ENCODE peak calls at places on chromosomes 7 and 10, in ten cellular contexts. Z is heart right ventricle, K is aorta, M is left ventricle myocardium inferior, J is cardiac muscle cell, L is fibroblast of lung, Y is thoracic aorta, D is uterus, A is hepatocyte, F is lower lobe of right lung. S is an unnamed sample. For H3K4me1 and H3K27me3, the result is how much of the 10 kb centered on the place peaks cover.

GRCh38 chr10:128553755-128554154 is 427.5 kb upstream of the MKI67 start:
- DNase-seq in A (no peak), M (no peak), F (no peak), Z (no peak), K (no peak), D (no peak), L (no peak), J (no peak), Y (no peak), S (no peak)

GRCh38 chr7:138338361-138338760 is 121.7 kb upstream of the TRIM24 start:
- DNase-seq in A (no peak), M (peak), Z (peak), F (no peak), L (peak), J (no peak), D (peak), K (no peak), Y (no peak), S (peak)

GRCh38 chr10:97138777-97139317 is 46.9 kb downstream of the SLIT1 start:
- DNase-seq in K (no peak), Z (peak), F (no peak), L (no peak), J (peak), A (no peak), Y (no peak), M (peak), D (no peak), S (no peak)

GRCh38 chr7:41881313-41882130 is 178.6 kb upstream of the INHBA start:
- DNase-seq in J (no peak), F (peak), L (peak), K (peak), M (no peak), D (no peak), Y (no peak), A (no peak), Z (peak), S (no peak)

GRCh38 chr10:44341901-44342300 is 43.0 kb downstream of the CXCL12 start:
- DNase-seq in D (no peak), J (no peak), Y (no peak), A (no peak), K (no peak), F (no peak), M (no peak), Z (no peak), L (no peak), S (no peak)

GRCh38 chr10:71700735-71701368 is 18.7 kb downstream of the C10orf105 start:
- DNase-seq in M (no peak), Z (no peak), K (no peak), F (no peak), J (peak), D (no peak), A (no peak), Y (no peak), L (no peak), S (no peak)

GRCh38 chr10:91127341-91128082 is 93.0 kb upstream of the PCGF5 start:
- DNase-seq in K (no peak), F (no peak), A (no peak), L (no peak), J (peak), Z (no peak), Y (no peak), M (no peak), D (no peak), S (no peak)

GRCh38 chr10:43408710-43409384 is at the start of gene HNRNPF:
- DNase-seq in J (peak), M (peak), D (peak), Y (peak), A (peak), K (peak), Z (peak), L (peak), F (peak), S (peak)

GRCh38 chr10:116722736-116723427 is 19.5 kb downstream of the HSPA12A start:
- DNase-seq in L (no peak), J (no peak), F (no peak), D (no peak), K (no peak), Y (no peak), A (no peak), M (no peak), Z (no peak), S (no peak)

GRCh38 chr10:61760943-61761824 is 98.5 kb downstream of the CABCOCO1 start:
- DNase-seq in L (peak), K (no peak), Z (no peak), J (no peak), F (no peak), Y (no peak), D (no peak), A (peak), M (no peak), S (no peak)

GRCh38 chr7:36185732-36186131 is 32.7 kb downstream of the EEPD1 start:
- DNase-seq in F (no peak), Y (no peak), D (no peak), Z (no peak), A (no peak), J (no peak), K (no peak), L (no peak), M (no peak), S (no peak)

GRCh38 chr7:37738338-37738737 is 54.8 kb downstream of the GPR141 start:
- DNase-seq in J (no peak), K (no peak), F (no peak), Y (no peak), L (no peak), A (no peak), M (no peak), Z (no peak), D (no peak), S (no peak)

GRCh38 chr7:155169081-155169480 is 99.0 kb downstream of the HTR5A start:
- DNase-seq in L (no peak), A (no peak), Y (no peak), J (no peak), F (no peak), K (no peak), D (no peak), M (no peak), Z (no peak), S (no peak)

GRCh38 chr10:33265621-33266020 is 68.8 kb downstream of the NRP1 start:
- DNase-seq in L (no peak), Y (no peak), F (no peak), Z (no peak), D (no peak), A (no peak), J (no peak), M (no peak), K (no peak), S (no peak)

GRCh38 chr7:40348126-40348728 is 213.4 kb downstream of the SUGCT start:
- DNase-seq in J (no peak), M (no peak), Z (no peak), D (no peak), Y (no peak), F (no peak), L (peak), A (no peak), K (no peak), S (no peak)

GRCh38 chr7:1505731-1506550 is 1.8 kb upstream of the INTS1 start:
- DNase-seq in M (no peak), L (no peak), F (no peak), D (no peak), A (no peak), J (no peak), Y (no peak), K (peak), Z (no peak), S (peak)

DNA sequence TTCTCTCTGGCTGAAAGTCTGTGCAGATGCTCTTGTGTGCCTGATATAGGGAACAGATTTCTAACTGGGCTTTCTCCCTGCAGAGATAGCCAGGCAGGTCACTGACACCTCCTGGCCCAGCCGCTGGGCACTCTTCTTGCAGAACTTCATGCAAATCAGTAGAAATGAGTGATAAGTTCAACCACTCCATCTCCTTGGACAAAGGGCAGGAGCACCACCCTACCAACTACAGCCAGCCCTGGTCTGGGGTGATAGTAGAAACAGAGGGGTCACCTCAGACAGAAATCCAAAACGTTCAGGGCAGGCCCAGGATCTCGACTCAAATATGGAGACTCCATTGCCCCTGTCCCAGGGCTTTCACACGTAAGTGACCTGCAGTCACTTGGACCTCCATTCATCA is 917.8 kb upstream of the ZNF722 start:
- DNase-seq in M (no peak), K (no peak), L (no peak), Y (no peak), D (no peak), Z (no peak), J (no peak), A (no peak), F (no peak), S (no peak)
- H3K4me1 ChIP-seq in M (under half), K (under half), L (under half), Y (under half), D (under half), Z (under half), J (under half), A (under half), F (under half), S (under half)

GRCh38 chr10:99539120-99539519 is 6.4 kb downstream of the NKX2-3 start:
- DNase-seq in A (no peak), M (no peak), Y (no peak), L (no peak), F (no peak), D (no peak), K (no peak), J (no peak), Z (no peak), S (no peak)
- H3K27me3 ChIP-seq in A (half or more), M (half or more), Y (under half), L (half or more), F (half or more), D (half or more), K (under half), J (half or more), Z (half or more), S (under half)

DNA sequence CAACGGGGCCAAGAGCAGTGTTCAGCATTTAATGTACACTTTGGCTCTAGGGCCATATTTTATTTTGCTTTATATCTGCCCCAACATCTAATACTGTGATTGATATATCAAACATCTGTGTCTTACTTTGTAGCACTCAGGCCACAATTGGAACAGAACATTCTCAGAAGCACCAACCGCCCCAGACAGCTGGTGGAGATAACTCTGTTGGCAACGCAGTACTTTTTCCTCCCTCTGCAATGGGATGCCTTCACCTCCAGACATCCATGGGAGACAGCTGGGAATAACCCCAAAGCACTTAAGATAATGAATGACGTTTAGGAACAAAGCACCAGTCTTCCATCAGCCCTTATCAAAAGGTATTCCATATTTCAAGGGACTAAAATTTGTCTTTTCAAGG is 57.4 kb downstream of the PIP4K2A start:
- DNase-seq in K (no peak), L (no peak), J (no peak), M (no peak), D (no peak), A (no peak), Z (no peak), Y (no peak), F (no peak), S (no peak)
- H3K4me1 ChIP-seq in K (under half), L (under half), J (under half), M (under half), D (under half), A (under half), Z (under half), Y (under half), F (half or more), S (half or more)

GRCh38 chr10:133209641-133210040 is 20.4 kb upstream of the UTF1 start:
- DNase-seq in K (no peak), Z (no peak), L (no peak), D (no peak), M (no peak), J (no peak), A (no peak), Y (no peak), F (no peak), S (no peak)
- H3K27me3 ChIP-seq in K (under half), Z (under half), L (under half), D (under half), M (half or more), J (under half), A (under half), Y (under half), F (under half), S (under half)

S was measured in thyroid gland.